ENCODE peak calls at places on chromosomes 1 and 21, in four cellular contexts. E is stimulated activated CD8-positive, alpha-beta memory T cell treated with anti-CD3 and anti-CD28 coated beads, Interleukin-12 subunit alpha, Interleukin-12 subunit beta, amount 100 ng/mL, for 1 hour; K is CD8-positive, alpha-beta T cell; B is lower lobe of right lung. R is an unnamed sample.

GRCh38 chr1:163072658-163073057 is 3.5 kb downstream of the RGS4 start:
- DNase-seq in K (no peak), E (no peak), B (no peak), R (no peak)

GRCh38 chr1:198271467-198271866 is 114.7 kb downstream of the NEK7 start:
- DNase-seq in K (no peak), B (no peak), E (no peak), R (no peak)

GRCh38 chr1:205715628-205716027 is 34.4 kb downstream of the NUCKS1 start:
- DNase-seq in B (no peak), E (no peak), K (no peak), R (no peak)

GRCh38 chr1:153699768-153700167 is 21.3 kb downstream of the NPR1 start:
- DNase-seq in K (no peak), B (no peak), E (no peak), R (no peak)

GRCh38 chr21:41975391-41976272 is 21.8 kb upstream of the C2CD2 start:
- DNase-seq in B (no peak), K (no peak), E (no peak), R (no peak)

GRCh38 chr1:1281533-1282321 is 1.5 kb downstream of the SCNN1D start:
- DNase-seq in B (peak), E (no peak), K (no peak), R (no peak)

GRCh38 chr1:4617506-4617905 is 36.9 kb upstream of the AJAP1 start:
- DNase-seq in K (no peak), E (no peak), B (no peak), R (no peak)

GRCh38 chr1:51575406-51576084 is 41.3 kb upstream of the OSBPL9 start:
- DNase-seq in B (no peak), E (no peak), K (no peak), R (no peak)

GRCh38 chr1:219088778-219089557 is 84.7 kb upstream of the LYPLAL1 start:
- DNase-seq in B (peak), K (no peak), E (no peak), R (no peak)

GRCh38 chr1:232211149-232211548 is 418.8 kb downstream of the SIPA1L2 start:
- DNase-seq in E (no peak), K (no peak), B (no peak), R (no peak)

GRCh38 chr21:44549525-44550211 is 1.6 kb downstream of the KRTAP10-2 start:
- DNase-seq in B (peak), K (no peak), E (no peak), R (no peak)

GRCh38 chr1:225479996-225480720 is 52.3 kb upstream of the LBR start:
- DNase-seq in K (no peak), E (no peak), B (no peak), R (no peak)

GRCh38 chr1:156090822-156091188 is 8.5 kb upstream of the MEX3A start:
- DNase-seq in B (peak), K (peak), E (peak), R (no peak)

GRCh38 chr1:114009393-114009792 is 30.1 kb downstream of the OLFML3 start:
- DNase-seq in K (no peak), B (no peak), E (no peak), R (no peak)

GRCh38 chr21:44405948-44406872 is 49.1 kb upstream of the LRRC3 start:
- DNase-seq in K (no peak), E (no peak), B (no peak), R (no peak)

GRCh38 chr21:42221581-42222345 is 2.8 kb downstream of the ABCG1 start:
- DNase-seq in E (no peak), K (no peak), B (no peak), R (no peak)

GRCh38 chr1:1308756-1309524 is 543 bp downstream of the PUSL1 start:
- DNase-seq in B (peak), E (no peak), K (no peak), R (no peak)

GRCh38 chr1:226129230-226129629 is 57.3 kb downstream of the ACBD3 start:
- DNase-seq in B (no peak), E (no peak), K (no peak), R (no peak)

GRCh38 chr1:23824711-23825075 is 536 bp downstream of the HMGCL start:
- DNase-seq in B (no peak), K (no peak), E (no peak), R (no peak)

GRCh38 chr1:171343727-171344472 is 29.9 kb downstream of the FMO4 start:
- DNase-seq in B (no peak), K (no peak), E (no peak), R (no peak)

GRCh38 chr1:174998569-174999215 is 1.1 kb upstream of the CACYBP start:
- DNase-seq in B (no peak), K (peak), E (peak), R (no peak)

GRCh38 chr1:1118893-1119220 is 3.0 kb upstream of the C1orf159 start:
- DNase-seq in E (no peak), B (peak), K (no peak), R (no peak)

GRCh38 chr1:232322162-232322734 is 307.7 kb downstream of the SIPA1L2 start:
- DNase-seq in E (no peak), K (no peak), B (no peak), R (no peak)

GRCh38 chr1:160997323-160998038 is 23.5 kb downstream of the F11R start:
- DNase-seq in E (peak), B (peak), K (no peak), R (no peak)

GRCh38 chr1:161119379-161120061 is 1.6 kb downstream of the NIT1 start:
- DNase-seq in E (no peak), K (no peak), B (no peak), R (no peak)

GRCh38 chr1:202888204-202888506 is 794 bp downstream of the RABIF start:
- DNase-seq in B (no peak), E (no peak), K (no peak), R (no peak)

GRCh38 chr1:39671793-39672550 is at the start of gene NT5C1A:
- DNase-seq in K (no peak), E (no peak), B (no peak), R (no peak)

GRCh38 chr21:18705971-18706370 is 302.4 kb upstream of the TMPRSS15 start:
- DNase-seq in E (no peak), B (no peak), K (no peak), R (no peak)

GRCh38 chr1:30988045-30988444 is 77.5 kb downstream of the PUM1 start:
- DNase-seq in E (no peak), B (no peak), K (no peak), R (no peak)

GRCh38 chr1:235067396-235068154 is 61.1 kb downstream of the TOMM20 start:
- DNase-seq in E (no peak), B (peak), K (no peak), R (no peak)

GRCh38 chr21:29033871-29034270 is 9.4 kb downstream of the USP16 start:
- DNase-seq in B (no peak), E (no peak), K (no peak), R (no peak)

GRCh38 chr21:36381841-36382589 is 3.2 kb upstream of the CHAF1B start:
- DNase-seq in K (no peak), B (no peak), E (no peak), R (no peak)

GRCh38 chr1:201381130-201381529 is 3.6 kb upstream of the TNNT2 start:
- DNase-seq in K (no peak), E (no peak), B (peak), R (no peak)

GRCh38 chr1:54487571-54488050 is 60.4 kb upstream of the ACOT11 start:
- DNase-seq in K (no peak), B (no peak), E (no peak), R (no peak)

GRCh38 chr1:170790651-170791071 is 126.7 kb downstream of the PRRX1 start:
- DNase-seq in B (no peak), E (no peak), K (no peak), R (no peak)

GRCh38 chr1:164637461-164638375 is 78.7 kb downstream of the PBX1 start:
- DNase-seq in K (no peak), B (no peak), E (no peak), R (no peak)